ENCODE peak calls at places on chromosomes 2 and 18, in nine cellular contexts. C is WTC11; Y is aorta; J is activated effector memory CD4-positive, alpha-beta T cell treated with anti-CD3 and anti-CD28 coated beads, Interleukin-2, amount 50 U/mL, for 16 hours; F is activated naive CD4-positive, alpha-beta T cell; D is M059J; V is GM12864; H is EH; E is fibroblast of pulmonary artery. O is an unnamed sample.

GRCh38 chr2:33062665-33063249 is 116.0 kb downstream of the LTBP1 start:
- DNase-seq in C (no peak), Y (no peak), J (no peak), F (no peak), D (no peak), V (no peak), H (no peak), E (peak), O (no peak)

GRCh38 chr18:9869713-9870430 is 15.9 kb upstream of the TXNDC2 start:
- DNase-seq in C (no peak), Y (no peak), J (no peak), F (no peak), D (peak), V (peak), H (peak), E (peak), O (no peak)

GRCh38 chr2:172995323-172996244 is 80.1 kb upstream of the MAP3K20 start:
- DNase-seq in C (no peak), Y (peak), J (no peak), F (no peak), D (peak), V (no peak), H (peak), E (peak), O (no peak)

GRCh38 chr2:84704505-84705244 is 176.2 kb downstream of the TRABD2A start:
- DNase-seq in C (no peak), Y (no peak), J (no peak), F (no peak), D (no peak), V (no peak), H (peak), E (no peak), O (no peak)

GRCh38 chr2:120609826-120610395 is 125.8 kb upstream of the GLI2 start:
- DNase-seq in C (no peak), Y (peak), J (no peak), F (no peak), D (no peak), V (no peak), H (no peak), E (no peak), O (no peak)

GRCh38 chr2:123894167-123894566 is 130.9 kb upstream of the CNTNAP5 start:
- DNase-seq in C (no peak), Y (no peak), J (no peak), F (no peak), D (no peak), V (no peak), H (no peak), E (no peak), O (no peak)

GRCh38 chr2:109614715-109615636 is 812 bp downstream of the SOWAHC start:
- DNase-seq in C (peak), Y (peak), J (no peak), F (no peak), D (no peak), V (no peak), H (peak), E (peak), O (peak)

GRCh38 chr2:208062113-208062512 is 36.8 kb upstream of the PLEKHM3 start:
- DNase-seq in C (no peak), Y (no peak), J (no peak), F (no peak), D (peak), V (no peak), H (peak), E (peak), O (no peak)

GRCh38 chr2:231297108-231297908 is 98.2 kb upstream of the B3GNT7 start:
- DNase-seq in C (peak), Y (peak), J (no peak), F (no peak), D (peak), V (peak), H (peak), E (peak), O (no peak)

O was measured in coronary artery.